ENCODE peak calls at places on chromosomes 3 and 15, in six cellular contexts. I is GM23248, O is mammary epithelial cell, A is fibroblast of lung, L is HCT116, H is endothelial cell of umbilical vein. E is an unnamed sample.

GRCh38 chr15:100438570-100438969 is 90.2 kb downstream of the CERS3 start:
- DNase-seq in I (peak), O (peak), A (peak), L (no peak), H (no peak), E (peak)

GRCh38 chr3:126208618-126209256 is 28.4 kb upstream of the ALDH1L1 start:
- DNase-seq in I (peak), O (peak), A (peak), L (peak), H (peak), E (peak)

GRCh38 chr3:100042144-100042543 is 72.2 kb downstream of the FILIP1L start:
- DNase-seq in I (peak), O (peak), A (peak), L (no peak), H (peak), E (peak)

GRCh38 chr3:27623085-27623753 is 98.9 kb downstream of the EOMES start:
- DNase-seq in I (peak), O (no peak), A (peak), L (no peak), H (peak), E (no peak)

GRCh38 chr15:98754283-98755022 is 106.1 kb downstream of the IGF1R start:
- DNase-seq in I (peak), O (peak), A (peak), L (no peak), H (peak), E (peak)

GRCh38 chr3:100900671-100901070 is 92.5 kb downstream of the ABI3BP start:
- DNase-seq in I (peak), O (no peak), A (peak), L (no peak), H (peak), E (no peak)

GRCh38 chr15:50190723-50191122 is 8.7 kb downstream of the SLC27A2 start:
- DNase-seq in I (no peak), O (no peak), A (no peak), L (no peak), H (no peak), E (no peak)

GRCh38 chr3:101531473-101532086 is 18.6 kb upstream of the SENP7 start:
- DNase-seq in I (no peak), O (no peak), A (no peak), L (no peak), H (peak), E (no peak)

GRCh38 chr3:187183210-187183862 is 13.9 kb upstream of the RTP1 start:
- DNase-seq in I (peak), O (peak), A (peak), L (no peak), H (no peak), E (peak)

GRCh38 chr15:63633312-63633711 is 36.1 kb downstream of the FBXL22 start:
- DNase-seq in I (no peak), O (no peak), A (no peak), L (no peak), H (peak), E (no peak)

GRCh38 chr3:63791974-63792373 is 27.1 kb upstream of the C3orf49 start:
- DNase-seq in I (peak), O (peak), A (peak), L (no peak), H (no peak), E (peak)

GRCh38 chr3:12395349-12396012 is 88.8 kb upstream of the TSEN2 start:
- DNase-seq in I (peak), O (no peak), A (peak), L (no peak), H (no peak), E (no peak)

GRCh38 chr15:58547628-58548307 is 116.0 kb downstream of the LIPC start:
- DNase-seq in I (no peak), O (no peak), A (no peak), L (no peak), H (no peak), E (no peak)

DNA sequence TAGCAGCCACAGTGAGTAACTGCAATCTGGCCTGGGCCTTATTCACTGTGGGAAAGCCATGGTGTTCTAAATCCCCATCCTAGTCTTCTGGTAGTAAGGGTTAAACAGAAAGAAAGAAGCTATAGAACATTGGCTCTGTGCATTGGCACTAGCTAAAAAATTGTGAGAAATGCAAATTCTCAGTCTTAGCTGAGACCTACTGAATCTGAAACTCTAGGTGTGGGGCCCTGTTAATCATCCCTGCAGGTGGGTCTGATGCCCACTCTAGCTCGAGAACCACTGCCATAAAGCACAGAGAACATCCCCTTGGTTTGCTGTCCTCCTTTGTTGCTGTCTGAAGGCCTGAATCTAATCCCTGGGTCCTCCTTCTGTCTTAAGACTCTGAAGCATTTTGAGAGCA is 59.3 kb downstream of the MEIS2 start:
- DNase-seq in I (no peak), O (no peak), A (no peak), L (no peak), H (no peak), E (no peak)
- H2AFZ ChIP-seq in I (no peak), O (no peak), A (no peak), L (no peak), H (no peak), E (no peak)

GRCh38 chr3:15859507-15860013 is 61.8 kb upstream of the ANKRD28 start:
- DNase-seq in I (peak), O (peak), A (peak), L (peak), H (peak), E (peak)

GRCh38 chr3:15858547-15859506 is 61.0 kb upstream of the ANKRD28 start:
- DNase-seq in I (peak), O (peak), A (peak), L (no peak), H (peak), E (no peak)

GRCh38 chr3:15861163-15861562 is 63.4 kb upstream of the ANKRD28 start:
- DNase-seq in I (no peak), O (no peak), A (no peak), L (no peak), H (no peak), E (no peak)

GRCh38 chr3:15860014-15860934 is 62.5 kb upstream of the ANKRD28 start:
- DNase-seq in I (peak), O (peak), A (peak), L (peak), H (peak), E (peak)
- TF ChIP-seq EZH2 in I (no peak), O (no peak), A (no peak), L (no peak), H (no peak), E (no peak)

DNA sequence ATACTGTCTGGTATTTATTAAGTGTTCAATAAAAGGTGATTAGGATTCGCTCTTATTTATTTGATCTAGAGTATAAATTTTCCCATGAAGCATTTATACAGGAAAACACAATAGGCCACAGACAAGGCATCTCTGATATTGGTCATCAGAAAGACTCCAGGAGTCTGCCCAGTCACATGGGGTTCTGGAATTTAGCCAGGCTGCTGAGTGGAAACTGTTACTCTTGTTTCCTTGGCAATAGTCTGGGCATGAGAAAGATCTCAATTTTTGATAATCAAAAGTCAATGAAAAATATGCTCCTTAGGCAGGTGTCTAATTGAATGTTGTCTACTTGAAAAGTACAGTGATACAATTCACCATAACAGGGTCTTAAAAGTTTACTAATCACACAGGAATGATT is 161.2 kb downstream of the FRMD5 start:
- DNase-seq in I (peak), O (peak), A (peak), L (peak), H (peak), E (peak)
- H2AFZ ChIP-seq in I (no peak), O (no peak), A (no peak), L (no peak), H (no peak), E (no peak)

GRCh38 chr15:23422946-23423708 is 23.9 kb downstream of the GOLGA6L2 start:
- DNase-seq in I (peak), O (no peak), A (peak), L (no peak), H (no peak), E (no peak)
- TF ChIP-seq EZH2 in I (no peak), O (no peak), A (no peak), L (no peak), H (no peak), E (no peak)

DNA sequence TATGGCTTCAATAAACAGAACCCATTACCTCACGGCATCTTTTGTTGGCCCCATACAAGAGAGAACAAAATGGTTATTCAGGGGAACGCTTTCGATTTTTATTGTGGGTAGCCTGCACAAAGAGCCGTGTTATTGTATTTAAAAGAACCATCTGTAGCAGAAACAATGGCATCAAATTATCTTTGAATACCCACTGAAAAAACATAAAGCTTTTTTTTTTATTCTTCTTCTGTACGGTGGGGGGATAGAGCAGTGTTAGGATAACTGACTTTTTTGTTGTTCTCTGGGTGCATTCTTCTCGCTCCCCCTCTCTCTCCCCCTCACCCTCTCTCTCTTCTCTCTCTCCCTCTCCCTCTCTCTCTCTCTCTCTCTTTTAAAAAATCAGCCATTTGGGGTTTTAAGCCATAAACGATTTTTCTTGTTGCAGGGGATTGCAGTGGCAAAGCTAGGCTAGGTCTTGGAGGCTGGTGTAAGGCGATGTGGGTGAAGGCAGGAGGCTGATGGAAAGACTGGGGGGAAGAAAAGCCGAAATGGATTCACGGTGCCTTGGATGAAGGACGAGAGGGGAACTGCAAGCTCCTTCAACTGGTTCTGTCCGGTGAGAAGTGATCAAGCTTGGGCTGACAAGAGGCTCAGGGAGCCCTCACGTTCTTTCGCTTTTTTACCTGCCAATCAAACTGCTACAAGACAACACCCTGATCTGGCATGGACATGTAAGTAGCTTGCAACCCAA is 12.4 kb upstream of the SOX2 start:
- DNase-seq in I (no peak), O (peak), A (peak), L (no peak), H (peak), E (peak)
- H2AFZ ChIP-seq in I (no peak), O (peak), A (no peak), L (no peak), H (peak), E (no peak)

DNA sequence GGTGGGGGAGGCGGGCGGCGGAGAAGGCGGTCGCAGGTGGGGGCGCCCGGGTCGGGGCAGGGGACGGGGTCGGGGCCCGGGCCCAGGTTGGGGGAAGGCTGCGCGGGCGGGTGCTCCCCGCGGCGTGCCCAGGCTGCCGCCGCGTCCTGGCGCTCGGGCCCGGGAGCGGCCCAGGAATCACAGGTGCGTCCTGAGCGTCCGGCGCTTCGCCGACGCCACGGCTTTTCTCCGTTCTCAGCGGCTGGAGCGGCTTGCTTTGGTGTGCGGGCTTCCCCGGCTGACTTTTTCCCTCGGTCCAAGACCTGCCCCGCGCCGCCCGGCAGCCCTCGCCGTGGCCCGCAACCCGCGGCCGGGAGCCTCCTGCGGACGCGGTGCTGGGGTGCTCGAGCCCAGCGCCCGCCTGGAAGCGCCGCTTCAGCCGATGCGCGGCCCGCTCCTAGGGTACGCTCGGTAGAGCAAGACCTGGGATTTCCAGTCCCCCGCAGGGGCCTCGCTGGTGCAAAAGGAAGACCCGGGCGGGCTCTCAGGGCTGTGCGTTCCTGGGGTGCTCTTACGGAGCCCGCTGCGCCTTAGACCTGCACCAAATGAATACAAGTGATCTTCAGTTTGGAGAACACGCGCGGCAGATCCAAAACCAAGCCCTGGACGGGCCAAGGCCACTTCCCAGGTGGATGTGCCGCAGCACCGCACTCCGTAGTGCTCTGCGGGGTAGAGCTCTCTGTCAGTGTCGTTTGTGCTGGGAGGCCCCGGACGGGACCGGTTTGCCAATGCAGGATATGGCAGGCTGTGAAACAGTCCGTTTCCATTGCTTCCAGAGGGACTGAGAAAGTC is 639 bp downstream of the NIPA1 start:
- DNase-seq in I (peak), O (peak), A (peak), L (no peak), H (peak), E (no peak)
- TF ChIP-seq EZH2 in I (no peak), O (no peak), A (no peak), L (no peak), H (no peak), E (no peak)

GRCh38 chr3:20857636-20858035 is 671.6 kb upstream of the SGO1 start:
- DNase-seq in I (peak), O (no peak), A (peak), L (no peak), H (no peak), E (peak)
- H2AFZ ChIP-seq in I (peak), O (no peak), A (no peak), L (no peak), H (no peak), E (no peak)

GRCh38 chr3:134028486-134029255 is 1.1 kb downstream of the SLCO2A1 start:
- DNase-seq in I (no peak), O (no peak), A (no peak), L (no peak), H (peak), E (no peak)
- TF ChIP-seq EZH2 in I (no peak), O (no peak), A (no peak), L (no peak), H (no peak), E (no peak)